ENCODE peak calls at places on chromosome 22, in seven cellular contexts. L is ovary; E is coronary artery; B is RWPE2; M is CD8-positive, alpha-beta T cell; U is CD4-positive, alpha-beta T cell; O is adrenal gland. Y is an unnamed sample.

GRCh38 chr22:45579806-45580702 is 77.4 kb downstream of the FBLN1 start:
- DNase-seq in L (no peak), E (no peak), B (no peak), M (no peak), U (no peak), O (no peak), Y (no peak)

GRCh38 chr22:24445481-24446290 is 18.3 kb downstream of the ADORA2A start:
- DNase-seq in L (no peak), E (peak), B (peak), M (no peak), U (no peak), O (no peak), Y (no peak)

GRCh38 chr22:40636380-40637180 is at the start of gene MRTFA:
- DNase-seq in L (peak), E (peak), B (peak), M (peak), U (peak), O (peak), Y (peak)

GRCh38 chr22:49734390-49734789 is 93.3 kb downstream of the BRD1 start:
- DNase-seq in L (no peak), E (no peak), B (no peak), M (no peak), U (no peak), O (no peak), Y (no peak)

GRCh38 chr22:24011735-24012068 is 598 bp downstream of the CABIN1 start:
- DNase-seq in L (no peak), E (no peak), B (no peak), M (no peak), U (no peak), O (no peak), Y (no peak)

GRCh38 chr22:46754110-46754799 is 8.2 kb upstream of the TBC1D22A start:
- DNase-seq in L (peak), E (peak), B (peak), M (no peak), U (no peak), O (peak), Y (no peak)

GRCh38 chr22:23536821-23537345 is 43.2 kb downstream of the IGLL1 start:
- DNase-seq in L (peak), E (no peak), B (peak), M (no peak), U (no peak), O (peak), Y (no peak)

GRCh38 chr22:16793831-16794230 is 31.4 kb downstream of the XKR3 start:
- DNase-seq in L (no peak), E (no peak), B (no peak), M (no peak), U (no peak), O (no peak), Y (no peak)

GRCh38 chr22:27994481-27995331 is 75.7 kb upstream of the PITPNB start:
- DNase-seq in L (peak), E (peak), B (no peak), M (peak), U (no peak), O (no peak), Y (no peak)

GRCh38 chr22:24134090-24134846 is 47.0 kb upstream of the SUSD2 start:
- DNase-seq in L (peak), E (no peak), B (no peak), M (peak), U (peak), O (no peak), Y (peak)

DNA sequence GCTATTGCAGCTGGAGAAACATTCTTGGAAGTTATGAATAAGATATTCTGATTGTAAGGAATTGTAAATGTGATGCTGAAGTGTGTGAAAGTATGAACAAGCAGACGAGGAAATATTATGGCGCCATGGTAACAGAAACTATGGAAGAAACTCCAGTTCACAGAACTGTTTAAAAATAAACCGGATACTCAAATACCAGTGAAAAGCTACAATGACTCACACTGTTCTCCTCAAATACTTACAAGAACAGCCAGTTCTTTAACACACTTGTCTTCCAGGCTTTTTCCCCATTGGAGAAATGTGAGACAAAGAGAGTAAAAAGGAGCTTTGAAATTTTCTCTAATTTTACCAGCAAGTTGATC is 76.7 kb upstream of the ARFGAP3 start:
- DNase-seq in L (no peak), E (no peak), B (no peak), M (no peak), U (no peak), O (no peak), Y (no peak)
- H3K27ac ChIP-seq in L (no peak), E (peak), B (peak), M (no peak), U (no peak), O (peak), Y (no peak)

DNA sequence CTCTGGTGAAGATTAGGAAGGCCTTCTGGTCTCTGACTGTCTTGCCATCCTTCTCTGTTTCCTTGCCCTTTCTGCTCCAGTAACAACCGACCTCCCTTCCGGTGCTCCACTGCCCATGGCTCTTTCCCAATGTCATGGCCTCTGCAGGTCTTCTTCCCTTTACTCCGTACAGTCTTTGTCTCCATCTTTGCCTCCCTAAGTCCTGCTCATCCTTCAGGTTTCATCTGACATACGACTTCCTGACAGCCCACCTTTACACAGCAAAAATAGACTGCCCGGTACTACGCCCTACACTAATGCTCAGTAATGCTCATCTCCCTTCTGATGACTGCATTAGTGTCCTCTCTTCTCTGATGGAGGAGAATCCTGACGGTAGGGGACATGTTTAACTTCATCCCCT is 63.9 kb downstream of the FBXO7 start:
- DNase-seq in L (no peak), E (no peak), B (no peak), M (no peak), U (no peak), O (no peak), Y (no peak)
- H3K27ac ChIP-seq in L (no peak), E (no peak), B (no peak), M (no peak), U (no peak), O (no peak), Y (no peak)

DNA sequence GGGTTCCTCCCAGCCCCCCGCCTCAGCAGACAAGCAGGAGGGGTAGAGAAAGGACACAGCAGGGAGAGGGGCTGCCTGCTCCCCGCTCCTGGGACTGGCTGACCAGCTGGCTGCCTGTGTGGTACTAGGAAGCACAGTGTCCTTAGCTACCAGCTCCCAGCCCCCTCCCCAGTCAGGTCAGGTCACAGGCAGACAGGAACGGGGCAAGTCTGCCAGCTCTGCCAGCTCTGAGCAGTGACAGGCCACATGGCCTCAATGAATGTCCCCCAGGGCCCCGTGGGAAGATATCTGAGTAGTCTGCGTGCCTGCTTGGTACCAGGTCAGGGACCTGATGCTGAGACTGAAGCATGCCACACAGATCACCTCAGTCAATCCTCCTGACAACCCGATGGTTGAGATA is 13.6 kb upstream of the MFNG start:
- DNase-seq in L (no peak), E (no peak), B (no peak), M (no peak), U (no peak), O (no peak), Y (no peak)
- H3K27ac ChIP-seq in L (no peak), E (peak), B (peak), M (no peak), U (no peak), O (no peak), Y (no peak)

GRCh38 chr22:42637555-42637954 is 2.8 kb downstream of the ATP5MGL start:
- DNase-seq in L (no peak), E (no peak), B (no peak), M (no peak), U (no peak), O (no peak), Y (no peak)

GRCh38 chr22:42639541-42640241 is 710 bp downstream of the ATP5MGL start:
- DNase-seq in L (no peak), E (no peak), B (no peak), M (no peak), U (no peak), O (no peak), Y (no peak)

GRCh38 chr22:42635531-42635930 is 4.9 kb downstream of the ATP5MGL start:
- DNase-seq in L (no peak), E (peak), B (peak), M (no peak), U (no peak), O (peak), Y (no peak)

GRCh38 chr22:42633013-42633412 is 7.4 kb downstream of the ATP5MGL start:
- DNase-seq in L (no peak), E (no peak), B (no peak), M (no peak), U (no peak), O (no peak), Y (no peak)

DNA sequence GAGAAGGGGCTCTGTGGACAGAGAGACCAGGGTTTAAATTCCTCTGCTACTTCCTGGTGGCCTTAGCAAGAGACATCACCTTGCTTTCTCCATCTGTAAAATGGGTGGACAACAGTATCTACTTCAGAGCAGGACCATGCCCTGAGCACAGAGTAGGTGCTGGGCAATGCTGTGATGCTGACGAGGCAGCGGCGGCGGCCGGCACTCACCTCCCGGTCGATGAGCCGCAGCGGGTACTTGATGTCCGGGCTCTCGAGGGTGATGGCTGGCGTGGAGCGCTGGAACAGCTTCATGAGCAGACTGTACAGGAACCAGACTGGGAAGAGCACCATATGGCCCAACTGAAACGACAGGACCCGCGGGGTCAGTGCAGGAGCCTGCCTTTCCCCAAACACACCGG is 3.9 kb downstream of the ATP5MGL start:
- DNase-seq in L (no peak), E (no peak), B (no peak), M (no peak), U (no peak), O (no peak), Y (no peak)
- H3K27ac ChIP-seq in L (no peak), E (peak), B (peak), M (no peak), U (no peak), O (peak), Y (no peak)

DNA sequence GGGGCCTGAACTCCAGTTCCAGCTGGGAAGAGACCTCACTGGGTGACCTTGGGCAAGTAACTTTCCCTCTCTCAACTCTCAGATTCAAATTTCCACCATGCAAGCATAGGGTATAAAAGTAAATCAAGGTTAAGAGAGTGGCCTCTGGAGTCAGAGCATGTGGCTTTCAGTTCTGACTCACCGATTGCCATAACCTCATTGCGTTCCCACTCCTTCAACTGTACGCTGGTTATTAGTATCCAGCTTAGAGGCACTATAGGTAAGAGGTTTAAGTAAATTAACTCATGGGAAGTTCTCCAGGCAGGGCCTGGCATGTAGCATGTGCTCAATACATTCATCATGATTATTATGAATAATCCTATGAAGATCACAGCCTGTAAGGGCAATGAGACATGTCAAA is 88.3 kb downstream of the FBXO7 start:
- DNase-seq in L (no peak), E (no peak), B (no peak), M (no peak), U (no peak), O (no peak), Y (no peak)
- H3K27ac ChIP-seq in L (no peak), E (peak), B (no peak), M (no peak), U (no peak), O (peak), Y (no peak)

DNA sequence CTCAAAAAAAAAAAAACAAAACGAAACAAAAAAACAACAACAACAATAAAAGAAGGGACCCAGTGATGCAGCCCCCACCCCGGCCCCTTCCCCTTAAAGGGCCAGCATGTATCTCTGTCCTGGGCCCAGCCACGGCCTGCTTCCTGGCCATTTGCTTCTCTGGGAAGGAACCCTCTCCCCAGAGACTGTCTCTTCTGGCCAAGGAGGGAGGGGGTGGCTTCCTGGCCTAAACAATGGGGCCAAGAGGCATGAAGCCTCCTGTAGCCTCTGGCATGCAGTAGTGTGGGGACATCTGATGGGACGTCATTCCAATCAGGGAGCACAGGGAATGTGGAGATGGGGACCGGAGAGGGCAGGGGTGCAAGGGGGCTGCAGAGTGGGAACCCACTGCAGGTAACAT is 25.5 kb upstream of the PDGFB start:
- DNase-seq in L (no peak), E (no peak), B (no peak), M (no peak), U (no peak), O (no peak), Y (no peak)
- H3K27ac ChIP-seq in L (no peak), E (no peak), B (no peak), M (no peak), U (no peak), O (no peak), Y (no peak)